ENCODE peak calls at places on chromosomes 6 and 20, in nine cellular contexts. S, O, M, I, V, T, K, E and C are unnamed samples.

GRCh38 chr20:63087872-63088680 is 81.3 kb upstream of the BHLHE23 start:
- DNase-seq in M (no peak), V (no peak), E (no peak), O (no peak), I (no peak), T (no peak), S (no peak), K (no peak), C (no peak)

GRCh38 chr20:21322921-21323321 is 19.8 kb downstream of the XRN2 start:
- DNase-seq in K (no peak), M (no peak), V (no peak), I (no peak), O (no peak), T (no peak), S (peak; percentile 15), E (no peak), C (no peak)

GRCh38 chr6:67608099-67608749 is 1026.9 kb upstream of the ADGRB3 start:
- DNase-seq in T (no peak), O (no peak), V (no peak), I (no peak), S (no peak), M (no peak), E (no peak), K (no peak), C (no peak)

GRCh38 chr20:6533828-6534388 is 233.6 kb upstream of the BMP2 start:
- DNase-seq in S (peak; percentile 73), E (no peak), V (peak; percentile 4), I (peak; percentile 12), K (no peak), T (peak; percentile 35), M (no peak), O (no peak), C (peak; percentile 54)

GRCh38 chr20:19244291-19244690 is 31.8 kb downstream of the SLC24A3 start:
- DNase-seq in S (no peak), K (no peak), V (no peak), I (no peak), E (no peak), T (no peak), O (no peak), M (no peak), C (no peak)

GRCh38 chr20:21808863-21809664 is 103.6 kb downstream of the PAX1 start:
- DNase-seq in K (peak; percentile 72), S (no peak), T (peak; percentile 6), O (peak; percentile 49), E (peak; percentile 43), I (peak; percentile 73), V (peak; percentile 89), M (no peak), C (peak; percentile 83)

GRCh38 chr6:157229733-157230132 is 93.6 kb downstream of the TMEM242 start:
- DNase-seq in K (no peak), M (no peak), O (peak; percentile 50), V (peak; percentile 46), T (no peak), I (no peak), E (peak; percentile 27), S (no peak), C (peak; percentile 47)

GRCh38 chr6:52102330-52102932 is 15.0 kb upstream of the PKHD1 start:
- DNase-seq in M (no peak), E (no peak), O (no peak), K (no peak), T (no peak), V (no peak), I (no peak), S (no peak), C (no peak)

GRCh38 chr6:710601-711571 is 17.9 kb upstream of the EXOC2 start:
- DNase-seq in E (peak; percentile 85), S (peak; percentile 82), T (peak; percentile 54), V (peak; percentile 68), I (peak; percentile 62), K (peak; percentile 50), M (no peak), O (peak; percentile 79), C (peak; percentile 72)

GRCh38 chr6:168417158-168417557 is 23.8 kb upstream of the SMOC2 start:
- DNase-seq in O (no peak), M (no peak), I (no peak), K (no peak), V (peak; percentile 39), T (no peak), S (no peak), E (no peak), C (peak; percentile 22)

GRCh38 chr6:44527191-44527960 is 139.9 kb downstream of the CDC5L start:
- DNase-seq in E (no peak), S (no peak), V (no peak), O (no peak), K (no peak), T (no peak), I (no peak), M (no peak), C (no peak)

GRCh38 chr20:58774214-58774613 is 76.5 kb downstream of the GNAS-AS1 start:
- DNase-seq in M (no peak), E (no peak), I (no peak), S (no peak), K (no peak), T (no peak), V (no peak), O (no peak), C (no peak)

GRCh38 chr6:101522254-101522653 is 128.7 kb downstream of the GRIK2 start:
- DNase-seq in S (no peak), M (no peak), T (no peak), I (no peak), E (no peak), O (no peak), K (no peak), V (no peak), C (no peak)

GRCh38 chr6:108561742-108562502 is 1.2 kb downstream of the FOXO3 start:
- DNase-seq in I (peak; percentile 53), S (peak; percentile 63), K (peak; percentile 54), E (no peak), O (no peak), M (no peak), V (peak; percentile 46), T (peak; percentile 11), C (peak; percentile 60)

GRCh38 chr20:25622450-25623224 is 1.2 kb downstream of the NANP start:
- DNase-seq in O (no peak), I (no peak), M (no peak), E (no peak), K (no peak), T (no peak), V (peak; percentile 16), S (peak; percentile 15), C (no peak)

GRCh38 chr6:5567352-5567751 is 306.0 kb downstream of the FARS2 start:
- DNase-seq in M (no peak), V (no peak), T (no peak), O (no peak), K (no peak), S (no peak), E (no peak), I (no peak), C (no peak)

GRCh38 chr6:17305219-17306001 is 24.2 kb downstream of the RBM24 start:
- DNase-seq in V (peak; percentile 59), I (no peak), S (peak; percentile 57), K (no peak), O (no peak), E (no peak), M (no peak), T (no peak), C (peak; percentile 55)
- TF ChIP-seq EZH2phosphoT487 in V (no peak), I (no peak), S (no peak), K (no peak), O (no peak), E (no peak), M (no peak), T (no peak), C (no peak)

GRCh38 chr6:130560231-130560630 is 194.4 kb downstream of the TMEM200A start:
- DNase-seq in V (no peak), I (no peak), S (no peak), T (no peak), O (no peak), K (no peak), E (no peak), M (no peak), C (no peak)
- H3K4me3 ChIP-seq in V (no peak overlapping the region), I (no peak overlapping the region), S (no peak overlapping the region), T (no peak overlapping the region), O (no peak overlapping the region), K (no peak overlapping the region), E (no peak overlapping the region), M (no peak overlapping the region), C (no peak overlapping the region)

DNA sequence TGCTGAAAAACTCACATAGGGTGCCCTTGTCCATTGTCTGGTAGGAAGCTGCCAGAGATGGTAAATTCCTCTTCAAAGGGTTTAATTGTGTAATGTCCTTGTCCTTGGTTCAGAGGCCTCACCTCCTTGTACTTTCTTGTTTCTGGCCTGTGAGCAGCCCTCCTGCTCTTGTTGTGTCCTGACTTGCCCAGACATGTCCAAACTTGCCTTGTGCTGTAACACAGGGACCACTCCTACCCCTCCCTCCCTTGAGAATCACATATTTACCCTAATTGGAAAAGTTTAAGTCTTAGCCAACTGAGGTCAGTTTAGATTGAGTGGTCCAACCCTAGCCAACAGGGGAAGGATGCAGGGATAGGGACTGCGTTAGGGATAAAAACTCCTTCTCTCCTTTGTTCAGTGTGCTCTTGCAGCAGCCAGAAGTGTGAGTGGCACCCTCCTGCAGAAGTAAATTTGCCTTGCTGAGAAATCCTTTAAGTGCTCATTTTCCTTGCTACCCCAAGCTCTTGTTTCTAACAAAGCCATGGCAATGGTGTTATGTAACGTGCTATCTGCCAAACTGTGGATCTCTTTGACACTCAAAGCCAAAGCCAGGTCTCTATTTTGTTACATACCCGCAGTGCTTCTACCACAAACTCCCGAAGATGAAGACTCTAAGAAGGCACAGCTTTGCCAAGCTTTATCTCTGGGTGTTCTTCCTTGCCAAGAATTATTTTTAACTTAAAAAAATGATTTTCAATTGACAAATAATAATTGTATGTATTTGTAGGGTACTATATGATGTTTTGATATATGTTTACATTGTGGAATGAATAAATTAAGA is 414.5 kb downstream of the ESR1 start:
- DNase-seq in T (no peak), E (no peak), K (no peak), V (no peak), S (no peak), O (peak; percentile 6), I (no peak), M (no peak), C (peak; percentile 18)
- TF ChIP-seq EZH2phosphoT487 in T (no peak), E (no peak), K (no peak), V (no peak), S (no peak), O (no peak), I (no peak), M (no peak), C (no peak)

GRCh38 chr6:130485870-130486269 is 120.1 kb downstream of the TMEM200A start:
- DNase-seq in I (no peak), E (no peak), M (no peak), O (no peak), T (no peak), K (no peak), S (no peak), V (no peak), C (no peak)

GRCh38 chr6:130494745-130495144 is 128.9 kb downstream of the TMEM200A start:
- DNase-seq in I (no peak), M (no peak), T (peak; percentile 13), V (no peak), E (no peak), O (no peak), K (no peak), S (peak; percentile 25), C (no peak)

DNA sequence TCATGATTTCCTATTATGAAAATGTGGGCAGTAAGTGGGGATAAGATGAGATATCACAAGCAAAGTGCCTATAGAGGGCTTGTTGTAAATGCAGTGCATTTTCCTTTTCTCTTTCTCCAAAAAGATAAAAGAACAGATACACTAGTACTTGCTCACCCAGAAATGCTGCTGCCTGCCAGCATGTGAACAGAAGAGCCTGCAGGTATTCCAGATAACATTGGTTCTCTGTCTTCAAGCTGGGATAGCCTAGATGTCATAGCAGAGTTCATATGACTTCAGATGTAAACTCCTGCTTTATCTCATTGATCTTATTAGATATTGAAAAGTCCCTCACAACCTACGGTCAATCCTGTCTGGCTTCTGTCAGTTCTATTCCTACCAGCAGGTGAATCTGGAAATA is 123.7 kb downstream of the TMEM200A start:
- DNase-seq in M (no peak), S (no peak), O (no peak), K (no peak), I (no peak), V (no peak), E (no peak), T (no peak), C (no peak)
- H3K4me3 ChIP-seq in M (no peak overlapping the region), S (no peak overlapping the region), O (no peak overlapping the region), K (no peak overlapping the region), I (no peak overlapping the region), V (no peak overlapping the region), E (no peak overlapping the region), T (no peak overlapping the region), C (no peak overlapping the region)